ENCODE peak calls at places on chromosome 15, in ten cellular contexts. D is activated naive CD4-positive, alpha-beta T cell treated with anti-CD3 and anti-CD28 coated beads, Interleukin-2, amount 10 ng/mL, durations not matched to agents 7 days and 5 days; R is pons; Y is cardiac septum; H is activated CD8-positive, alpha-beta memory T cell treated with anti-CD3 and anti-CD28 coated beads, Interleukin-2, amount 50 U/mL, for 48 hours; F is GOT3; J is AG08396; K is endothelial cell of umbilical vein; G is caudate nucleus; O is progenitor cell of endocrine pancreas. E is an unnamed sample.

GRCh38 chr15:62711691-62712454 is 330.7 kb upstream of the TPM1 start:
- DNase-seq in G (no peak), D (no peak), F (no peak), K (peak; percentile 7), R (no peak), Y (no peak), H (no peak), O (no peak), J (no peak), E (no peak)

GRCh38 chr15:42094512-42094963 is at the start of gene PLA2G4D:
- DNase-seq in R (no peak), F (no peak), H (no peak), J (no peak), K (no peak), O (no peak), Y (no peak), G (no peak), D (no peak), E (no peak)

GRCh38 chr15:95872366-95872771 is 458.1 kb upstream of the NR2F2 start:
- DNase-seq in F (no peak), O (no peak), H (no peak), D (no peak), K (no peak), J (peak; percentile 40), G (no peak), Y (no peak), R (no peak), E (no peak)

GRCh38 chr15:74626752-74627692 is 11.4 kb downstream of the CLK3 start:
- DNase-seq in Y (no peak), G (no peak), K (no peak), F (no peak), R (peak; percentile 60), J (no peak), H (no peak), O (no peak), D (no peak), E (no peak)

GRCh38 chr15:100207053-100207452 is 134.7 kb downstream of the ADAMTS17 start:
- DNase-seq in R (no peak), J (no peak), K (no peak), Y (no peak), O (no peak), G (no peak), H (no peak), F (no peak), D (no peak), E (no peak)

GRCh38 chr15:77617507-77618285 is 15.0 kb downstream of the LINGO1 start:
- DNase-seq in Y (no peak), O (peak; percentile 34), K (no peak), F (no peak), D (no peak), R (no peak), J (no peak), G (no peak), H (no peak), E (no peak)

GRCh38 chr15:31306426-31307269 is 20.0 kb upstream of the KLF13 start:
- DNase-seq in R (peak; percentile 92), O (no peak), J (peak; percentile 3), G (peak; percentile 81), Y (peak; percentile 87), D (no peak), H (no peak), F (no peak), K (no peak), E (peak; percentile 93)

GRCh38 chr15:91821458-91821857 is 32.0 kb upstream of the SLCO3A1 start:
- DNase-seq in G (no peak), R (no peak), H (no peak), D (no peak), Y (no peak), O (no peak), F (no peak), K (no peak), J (no peak), E (no peak)

GRCh38 chr15:91882858-91883586 is 29.5 kb downstream of the SLCO3A1 start:
- DNase-seq in H (no peak), Y (no peak), K (no peak), R (peak; percentile 85), J (peak; percentile 45), F (no peak), O (no peak), G (no peak), D (no peak), E (peak; percentile 29)

GRCh38 chr15:78047631-78048409 is 29.7 kb downstream of the TBC1D2B start:
- DNase-seq in J (no peak), Y (no peak), H (no peak), D (peak; percentile 37), G (no peak), F (no peak), K (peak; percentile 45), O (no peak), R (peak; percentile 69), E (no peak)

E was measured in occipital lobe.